ENCODE peak calls at places on chromosomes 6 and 20, in four cellular contexts. P is HepG2, T is GM12878, A is K562. W is an unnamed sample.

GRCh38 chr6:77072694-77073409 is 390.4 kb downstream of the HTR1B start:
- DNase-seq in P (no peak), T (no peak), A (no peak), W (no peak)

GRCh38 chr6:72616406-72617015 is 5.4 kb upstream of the KCNQ5 start:
- DNase-seq in P (peak), T (no peak), A (no peak), W (no peak)

GRCh38 chr20:1686151-1686748 is 28.7 kb upstream of the SIRPG start:
- DNase-seq in P (no peak), T (no peak), A (no peak), W (no peak)

GRCh38 chr6:83430606-83431544 is at the start of gene ME1:
- DNase-seq in P (no peak), T (peak), A (peak), W (peak)

GRCh38 chr6:156719720-156720563 is 57.2 kb upstream of the ARID1B start:
- DNase-seq in P (peak), T (peak), A (peak), W (peak)

GRCh38 chr6:235763-236360 is 56.4 kb upstream of the DUSP22 start:
- DNase-seq in P (peak), T (peak), A (no peak), W (no peak)

GRCh38 chr20:478010-478948 is 15.9 kb upstream of the TBC1D20 start:
- DNase-seq in P (peak), T (no peak), A (no peak), W (no peak)

GRCh38 chr6:139748353-139749146 is 374.1 kb upstream of the CITED2 start:
- DNase-seq in P (peak), T (no peak), A (peak), W (no peak)

GRCh38 chr20:3203315-3204123 is 963 bp downstream of the DDRGK1 start:
- DNase-seq in P (peak), T (no peak), A (peak), W (no peak)

GRCh38 chr6:150689900-150690590 is 90.4 kb downstream of the PLEKHG1 start:
- DNase-seq in P (no peak), T (peak), A (no peak), W (no peak)

GRCh38 chr6:42766163-42766670 is 15.6 kb upstream of the BICRAL start:
- DNase-seq in P (no peak), T (no peak), A (no peak), W (peak)

DNA sequence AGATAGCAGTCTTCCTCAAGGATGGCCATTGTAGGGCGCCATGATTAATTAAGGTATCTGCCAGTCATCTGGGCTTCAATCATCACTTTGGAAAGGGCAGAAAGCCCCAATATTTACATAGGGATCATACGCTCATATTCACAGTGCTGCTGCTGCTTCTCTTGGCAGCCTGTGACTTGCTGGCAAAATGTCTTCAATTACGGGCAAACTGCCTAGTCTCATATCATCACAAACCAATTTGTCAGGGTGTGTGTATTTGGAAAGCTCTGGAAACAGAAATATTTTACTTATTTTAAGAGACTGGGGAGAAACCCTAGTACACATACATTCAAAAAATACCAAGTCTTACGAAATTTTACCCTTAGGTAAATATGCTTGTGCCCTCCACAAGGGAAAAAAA is 77.6 kb downstream of the SAMD5 start:
- DNase-seq in P (no peak), T (no peak), A (no peak), W (no peak)
- TF ChIP-seq CEBPB in P (no peak), T (no peak), A (no peak), W (no peak)

GRCh38 chr20:25273046-25273445 is 25.2 kb downstream of the PYGB start:
- DNase-seq in P (no peak), T (no peak), A (no peak), W (no peak)

GRCh38 chr20:25275813-25276532 is 28.1 kb downstream of the PYGB start:
- DNase-seq in P (no peak), T (no peak), A (no peak), W (no peak)

GRCh38 chr20:25274891-25275812 is 27.3 kb downstream of the PYGB start:
- DNase-seq in P (no peak), T (no peak), A (no peak), W (no peak)

GRCh38 chr20:25273541-25274358 is 25.9 kb downstream of the PYGB start:
- DNase-seq in P (no peak), T (no peak), A (no peak), W (no peak)

GRCh38 chr20:25274481-25274880 is 26.6 kb downstream of the PYGB start:
- DNase-seq in P (no peak), T (no peak), A (no peak), W (no peak)
- TF ChIP-seq ZBTB33 in P (no peak), T (no peak), A (no peak), W (no peak)

DNA sequence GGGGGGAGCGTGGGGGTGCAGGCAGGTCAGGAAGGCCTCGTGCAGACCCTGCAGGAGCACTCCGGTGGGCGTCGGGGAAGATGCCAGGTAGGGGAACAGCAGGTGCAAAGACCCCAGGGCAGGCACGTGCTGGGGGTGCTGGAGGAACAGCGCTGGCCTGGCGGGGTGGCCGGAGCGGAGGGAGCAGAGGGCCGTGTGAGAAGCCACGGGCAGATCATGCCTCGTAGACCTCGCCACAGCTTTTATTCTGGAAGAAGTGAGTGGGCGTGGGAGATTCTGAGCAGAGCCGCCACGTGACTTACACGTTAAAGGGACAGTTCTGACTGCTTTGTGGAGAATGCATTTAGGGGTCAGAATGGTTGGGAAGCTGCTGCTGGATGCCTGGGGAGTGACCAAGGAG is 9.3 kb downstream of the NTSR1 start:
- DNase-seq in P (no peak), T (no peak), A (peak), W (no peak)
- TF ChIP-seq ZNF274 in P (no peak), T (no peak), A (no peak), W (no peak)

GRCh38 chr6:45998524-45998923 is 17.1 kb downstream of the CLIC5 start:
- DNase-seq in P (no peak), T (no peak), A (no peak), W (no peak)
- TF ChIP-seq CEBPB in P (no peak), T (no peak), A (no peak), W (no peak)

DNA sequence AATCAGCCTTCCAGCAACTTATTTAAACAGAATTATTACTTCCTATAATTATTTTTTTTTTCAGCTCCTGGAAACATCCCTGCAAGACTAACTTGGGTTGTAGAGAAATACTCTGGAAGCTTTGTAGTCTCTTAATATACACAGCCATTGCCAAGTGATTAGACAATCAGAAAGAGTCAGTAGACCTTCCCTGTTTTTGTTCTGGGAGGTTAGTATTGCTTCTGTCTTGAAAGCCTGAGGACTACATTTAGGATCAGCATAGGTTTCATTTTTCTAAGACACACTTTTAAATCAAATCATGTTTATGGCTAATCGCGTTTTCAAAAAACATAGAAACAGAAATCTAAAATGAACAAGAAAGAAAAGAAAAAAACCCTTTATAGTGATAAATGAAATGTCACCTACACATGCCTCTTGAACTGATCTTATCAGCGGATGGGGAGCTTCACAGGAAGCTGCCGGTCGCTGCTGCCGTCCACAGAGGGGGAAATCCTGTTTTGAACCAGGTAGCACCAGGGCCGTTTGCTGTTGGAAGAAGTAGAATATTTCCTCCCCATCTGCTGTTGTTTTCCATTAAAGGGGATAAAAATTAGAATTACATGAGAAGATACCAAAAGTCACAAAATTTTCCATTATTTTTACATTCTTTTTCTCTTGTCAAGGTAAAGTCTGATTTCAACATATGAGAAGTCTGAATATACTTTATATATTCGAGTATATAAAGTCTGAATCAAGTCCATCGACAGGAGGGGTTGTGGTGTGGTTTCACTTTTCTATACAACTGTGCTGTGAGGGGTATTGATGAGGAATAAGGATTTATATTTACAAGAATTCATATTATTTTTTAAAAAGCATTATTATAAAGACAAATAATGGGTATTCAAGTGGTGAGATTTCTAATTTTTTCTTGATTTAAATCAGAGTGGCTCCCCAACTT is 94.6 kb downstream of the ARMC2 start:
- DNase-seq in P (no peak), T (no peak), A (no peak), W (no peak)
- TF ChIP-seq ZBTB33 in P (no peak), T (no peak), A (no peak), W (no peak)

GRCh38 chr6:28443112-28443773 is at the start of gene ZSCAN23:
- DNase-seq in P (peak), T (peak), A (no peak), W (no peak)

GRCh38 chr6:28449056-28449455 is 5.8 kb upstream of the ZSCAN23 start:
- DNase-seq in P (no peak), T (no peak), A (no peak), W (no peak)

DNA sequence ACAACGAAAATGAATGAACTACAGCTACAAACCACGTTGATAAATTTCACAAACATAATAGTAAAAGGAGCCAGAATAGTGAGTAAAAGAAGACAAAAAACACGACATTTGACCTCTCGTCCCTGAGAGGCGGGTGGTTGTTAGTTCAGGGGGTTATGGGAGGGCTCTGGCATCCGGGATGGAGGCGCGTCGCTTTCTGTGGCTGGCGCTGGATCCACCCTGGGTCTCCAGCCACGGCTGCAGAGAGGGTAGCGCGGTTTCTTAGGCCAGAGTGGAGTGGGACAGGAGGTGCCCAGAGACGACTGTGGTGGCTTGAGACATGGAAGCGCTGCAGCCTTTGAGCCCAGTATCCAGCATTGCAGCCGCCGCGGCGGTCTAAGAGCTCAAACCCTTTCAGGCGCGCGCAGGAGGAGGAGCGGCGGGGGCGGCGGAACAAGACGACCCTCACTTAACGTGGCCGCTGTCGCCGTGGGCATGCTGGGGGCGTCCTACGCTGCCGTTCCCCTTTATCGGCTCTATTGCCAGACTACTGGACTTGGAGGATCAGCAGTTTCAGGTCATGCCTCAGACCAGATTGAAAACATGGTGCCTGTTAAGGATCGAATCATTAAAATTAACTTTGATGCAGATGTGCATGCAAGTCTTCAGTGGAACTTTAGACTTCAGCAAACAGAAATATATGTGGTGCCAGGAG is 3.7 kb upstream of the ZSCAN23 start:
- DNase-seq in P (no peak), T (no peak), A (no peak), W (no peak)
- TF ChIP-seq ZNF274 in P (no peak), T (no peak), A (no peak), W (no peak)

DNA sequence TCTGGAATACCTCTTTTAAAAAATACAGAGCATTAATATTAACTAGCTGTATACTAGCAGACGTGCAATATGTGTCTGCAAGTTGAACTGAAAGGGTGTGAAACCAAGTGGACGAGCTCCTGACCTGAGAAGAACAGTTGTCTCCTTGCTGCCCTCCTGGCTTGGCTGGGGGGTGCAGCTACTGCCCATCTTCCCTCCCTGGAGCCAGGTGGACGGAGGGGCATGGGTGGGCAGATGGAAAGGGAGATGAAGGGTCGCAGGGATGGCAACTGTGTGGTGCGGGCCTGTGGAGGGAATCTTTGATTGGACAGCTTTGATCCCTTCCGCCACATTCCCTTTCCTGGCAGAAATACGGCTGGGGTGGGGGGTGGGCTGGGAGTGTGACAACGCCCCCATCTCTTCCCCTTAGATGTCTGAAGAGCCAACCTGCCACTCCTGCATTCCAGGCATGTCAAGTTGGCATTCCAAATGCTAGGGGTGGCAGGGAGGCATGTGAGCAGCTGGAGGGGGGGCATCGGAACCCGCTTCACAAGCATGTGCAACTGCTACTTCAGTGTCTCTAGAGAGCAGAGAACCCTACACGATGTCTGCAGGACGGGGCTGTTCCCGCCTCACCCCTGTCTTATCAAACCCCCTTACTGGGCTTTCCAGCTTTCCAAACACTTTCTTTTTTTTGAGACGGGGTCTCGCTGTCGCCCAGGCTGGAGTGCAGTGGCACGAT is 37.3 kb downstream of the SRSF3 start:
- DNase-seq in P (no peak), T (no peak), A (no peak), W (no peak)
- TF ChIP-seq CEBPB in P (no peak), T (no peak), A (no peak), W (no peak)

GRCh38 chr20:56382696-56383095 is 9.3 kb downstream of the AURKA start:
- DNase-seq in P (no peak), T (no peak), A (peak), W (no peak)
- TF ChIP-seq ZBTB33 in P (no peak), T (no peak), A (no peak), W (no peak)

GRCh38 chr20:45350217-45350616 is 2.0 kb upstream of the SDC4 start:
- DNase-seq in P (no peak), T (no peak), A (no peak), W (no peak)

GRCh38 chr20:45347297-45347935 is 808 bp downstream of the SDC4 start:
- DNase-seq in P (no peak), T (no peak), A (no peak), W (no peak)

GRCh38 chr20:45346291-45346718 is 1.9 kb downstream of the SDC4 start:
- DNase-seq in P (no peak), T (no peak), A (no peak), W (no peak)

GRCh38 chr20:45346851-45347250 is 1.4 kb downstream of the SDC4 start:
- DNase-seq in P (no peak), T (no peak), A (no peak), W (no peak)

DNA sequence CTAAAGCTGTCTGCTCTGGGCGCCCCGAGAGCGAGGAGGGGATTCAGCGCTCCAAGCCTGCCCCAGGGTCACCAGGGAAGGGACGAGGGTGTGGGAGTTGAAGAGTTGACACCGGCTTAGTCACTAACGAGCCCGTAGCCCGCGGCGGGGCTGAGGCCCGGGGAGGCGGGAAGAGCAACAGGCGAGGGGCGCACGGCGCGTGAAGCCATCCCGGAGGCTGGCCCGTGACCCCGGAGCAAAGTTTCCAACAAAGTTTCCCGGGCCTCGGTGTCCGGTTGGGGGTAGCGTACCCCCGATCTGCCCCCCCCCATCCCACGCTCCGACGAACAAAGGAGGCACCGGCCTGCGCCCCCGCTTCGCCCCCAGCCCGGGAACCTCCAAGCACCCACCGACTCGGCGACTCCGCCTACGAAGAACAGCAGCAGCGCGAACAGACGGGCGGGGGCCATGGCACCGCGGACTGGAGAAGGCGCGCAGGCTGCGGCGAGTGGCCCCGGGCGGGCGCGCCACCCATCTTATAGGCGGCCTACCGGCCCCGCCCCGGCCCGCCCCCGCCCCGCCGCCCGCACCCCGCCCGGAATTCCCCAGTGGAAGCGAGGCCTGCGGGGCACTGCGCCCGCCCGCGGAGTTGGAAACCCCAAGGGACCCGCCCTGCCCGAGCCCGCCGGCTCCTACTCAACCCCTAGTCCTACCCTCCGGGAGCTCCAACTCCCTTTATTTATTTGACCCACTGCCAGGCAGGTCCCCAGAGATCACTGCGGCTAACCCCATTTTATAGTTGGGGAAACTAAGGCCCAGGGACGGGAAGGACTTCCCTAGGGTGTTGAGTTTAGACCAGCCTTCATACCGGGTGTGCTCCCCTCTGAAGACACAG is at the start of gene SDC4:
- DNase-seq in P (no peak), T (no peak), A (peak), W (no peak)
- TF ChIP-seq ZNF274 in P (peak), T (no peak), A (no peak), W (no peak)

DNA sequence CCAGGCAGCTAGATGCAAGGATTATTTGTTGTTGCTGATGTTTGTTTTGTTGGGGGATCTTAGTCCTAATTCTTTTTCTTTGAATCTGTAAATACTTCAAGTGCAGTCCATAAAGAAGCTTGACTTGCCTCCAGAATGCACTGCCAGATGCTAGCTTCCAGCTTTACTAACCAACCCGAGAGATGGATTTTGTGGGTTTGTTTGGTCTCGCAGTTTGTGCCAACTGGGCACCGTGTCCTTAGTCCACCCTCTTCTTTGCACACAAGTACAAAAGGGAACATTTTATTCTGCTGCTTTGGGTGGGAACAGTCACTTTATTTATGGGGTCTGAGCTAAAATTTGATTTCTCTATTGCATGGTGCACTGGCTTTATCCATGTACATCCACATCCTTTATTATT is 212.0 kb downstream of the PLCB1 start:
- DNase-seq in P (no peak), T (no peak), A (no peak), W (no peak)
- TF ChIP-seq CEBPB in P (no peak), T (no peak), A (no peak), W (no peak)

W was measured in HCT116.